ENCODE peak calls at places on chromosomes 6 and 20, in seven cellular contexts. R is SK-N-SH, Q is MM.1S, A is GM23248, Y is OCI-LY7, N is hepatocyte, U is neural progenitor cell. P is an unnamed sample.

GRCh38 chr6:135428078-135428477 is 69.5 kb downstream of the AHI1 start:
- DNase-seq in R (no peak), Q (no peak), A (no peak), Y (no peak), N (no peak), U (no peak), P (no peak)

GRCh38 chr6:152723398-152723797 is 25.7 kb downstream of the MYCT1 start:
- DNase-seq in R (no peak), Q (no peak), A (peak), Y (no peak), N (no peak), U (no peak), P (no peak)

GRCh38 chr20:58233881-58234528 is 5.6 kb upstream of the ANKRD60 start:
- DNase-seq in R (peak), Q (no peak), A (peak), Y (peak), N (no peak), U (peak), P (peak)

GRCh38 chr20:35743693-35744491 is 1.8 kb upstream of the RBM39 start:
- DNase-seq in R (no peak), Q (peak), A (no peak), Y (peak), N (no peak), U (no peak), P (no peak)

GRCh38 chr6:22437665-22438064 is 131.7 kb upstream of the HDGFL1 start:
- DNase-seq in R (no peak), Q (no peak), A (no peak), Y (no peak), N (no peak), U (no peak), P (peak)

GRCh38 chr20:60381643-60382400 is 423.6 kb downstream of the CDH26 start:
- DNase-seq in R (no peak), Q (no peak), A (no peak), Y (no peak), N (no peak), U (no peak), P (peak)

GRCh38 chr6:76742919-76743318 is 670.5 kb upstream of the IMPG1 start:
- DNase-seq in R (no peak), Q (no peak), A (no peak), Y (no peak), N (no peak), U (no peak), P (no peak)

GRCh38 chr6:157689875-157690274 is 133.2 kb upstream of the SNX9 start:
- DNase-seq in R (no peak), Q (no peak), A (no peak), Y (no peak), N (no peak), U (no peak), P (no peak)

DNA sequence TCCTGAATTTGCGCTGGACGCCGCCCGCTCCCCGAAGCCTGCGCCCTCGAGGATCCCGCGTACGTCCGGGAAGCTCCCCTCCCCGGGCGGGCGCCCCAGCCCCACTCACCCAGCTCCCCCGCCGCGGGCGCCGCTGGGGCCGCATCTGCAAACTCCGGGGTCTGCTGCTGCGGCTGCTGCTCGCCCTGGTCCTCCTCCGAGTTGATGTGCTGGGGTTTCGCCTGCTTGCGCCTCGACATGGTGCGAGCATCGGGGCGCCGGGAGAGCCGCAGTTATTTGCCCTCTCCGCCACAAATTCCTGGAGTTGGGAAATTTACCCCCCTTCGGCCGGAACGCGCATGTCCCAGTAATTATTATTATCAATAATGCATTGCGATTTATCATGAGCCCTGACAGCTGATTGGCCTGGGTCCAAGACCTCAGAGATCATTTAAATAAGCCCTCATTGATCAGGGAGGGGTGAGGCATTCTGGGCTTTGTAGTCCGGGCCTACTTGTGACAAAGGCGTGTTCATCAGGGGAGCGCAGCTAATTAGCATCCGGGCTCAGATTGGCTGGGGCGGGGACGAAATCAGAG is at the start of gene SALL4:
- DNase-seq in R (peak), Q (no peak), A (no peak), Y (no peak), N (peak), U (peak), P (no peak)
- TF ChIP-seq EZH2phosphoT487 in R (no peak), Q (no peak), A (no peak), Y (no peak), N (no peak), U (no peak), P (no peak)

GRCh38 chr20:30599990-30600389 is 657.5 kb upstream of the DEFB115 start:
- DNase-seq in R (no peak), Q (no peak), A (no peak), Y (no peak), N (no peak), U (no peak), P (no peak)

GRCh38 chr20:30598460-30599230 is 658.8 kb upstream of the DEFB115 start:
- DNase-seq in R (no peak), Q (no peak), A (no peak), Y (no peak), N (no peak), U (no peak), P (no peak)

GRCh38 chr20:30595698-30596097 is 661.8 kb upstream of the DEFB115 start:
- DNase-seq in R (no peak), Q (no peak), A (no peak), Y (no peak), N (no peak), U (no peak), P (no peak)

GRCh38 chr20:30593572-30593971 is 663.9 kb upstream of the DEFB115 start:
- DNase-seq in R (peak), Q (no peak), A (no peak), Y (no peak), N (no peak), U (no peak), P (no peak)

GRCh38 chr20:30594112-30594511 is 663.4 kb upstream of the DEFB115 start:
- DNase-seq in R (peak), Q (no peak), A (no peak), Y (no peak), N (no peak), U (no peak), P (no peak)
- TF ChIP-seq EZH2phosphoT487 in R (no peak), Q (no peak), A (no peak), Y (no peak), N (no peak), U (no peak), P (no peak)

GRCh38 chr6:49121970-49122369 is 341.1 kb downstream of the MMUT start:
- DNase-seq in R (no peak), Q (no peak), A (no peak), Y (no peak), N (no peak), U (no peak), P (peak)

GRCh38 chr6:49118475-49118874 is 344.6 kb downstream of the MMUT start:
- DNase-seq in R (no peak), Q (no peak), A (no peak), Y (no peak), N (no peak), U (no peak), P (peak)
- TF ChIP-seq EZH2phosphoT487 in R (no peak), Q (no peak), A (no peak), Y (no peak), N (no peak), U (no peak), P (no peak)

GRCh38 chr6:145155873-145156782 is 579.2 kb downstream of the EPM2A start:
- DNase-seq in R (no peak), Q (no peak), A (peak), Y (no peak), N (no peak), U (no peak), P (peak)
- TF ChIP-seq EZH2phosphoT487 in R (no peak), Q (no peak), A (no peak), Y (no peak), N (no peak), U (no peak), P (no peak)

DNA sequence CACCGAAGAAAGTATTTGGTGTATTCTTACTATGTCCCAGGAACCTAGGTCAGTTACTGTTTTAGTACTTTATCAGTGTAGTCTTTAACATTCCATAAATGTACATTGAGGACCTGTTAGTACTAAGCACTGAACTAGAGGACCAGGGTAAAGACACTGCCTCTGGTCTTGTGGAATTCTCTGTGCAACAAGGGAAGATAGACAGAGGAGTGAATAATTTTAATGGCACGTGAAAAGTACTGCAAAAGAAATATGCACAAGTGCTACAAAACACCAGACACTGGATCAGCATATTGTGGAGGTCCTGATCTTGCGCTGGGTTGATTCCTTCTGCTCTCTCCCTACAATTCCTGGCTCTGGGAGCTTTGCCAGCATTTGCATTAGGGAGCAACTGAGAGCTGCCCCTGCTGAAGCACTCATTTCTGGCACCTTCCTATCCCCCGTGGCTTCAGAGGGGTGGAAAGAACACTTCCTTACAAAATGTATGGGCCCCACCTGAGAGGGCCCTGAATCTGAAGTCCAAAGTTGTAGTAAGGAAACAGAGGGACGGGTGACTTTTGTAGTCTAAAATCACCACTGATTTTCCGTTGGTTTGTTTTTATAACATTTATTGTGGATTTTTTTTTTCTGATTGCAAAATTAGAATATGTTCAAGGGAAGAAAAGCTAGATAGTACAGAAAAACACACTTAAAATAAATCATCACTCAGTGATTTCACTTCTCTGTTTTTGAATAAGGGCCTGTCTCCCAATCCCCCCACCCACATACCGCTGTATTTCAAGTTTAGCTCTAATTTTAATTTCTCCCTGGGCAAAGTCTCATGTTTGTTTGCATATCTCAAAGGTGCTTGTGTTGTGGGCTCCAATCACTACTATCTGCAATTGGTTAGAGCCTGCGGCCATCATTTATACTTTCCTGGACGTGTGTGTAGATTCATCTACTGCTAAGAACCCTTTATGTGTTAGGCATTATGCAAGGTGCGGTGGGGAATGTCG is 4.9 kb downstream of the PKIG start:
- DNase-seq in R (no peak), Q (no peak), A (no peak), Y (peak), N (no peak), U (no peak), P (no peak)
- TF ChIP-seq EZH2phosphoT487 in R (no peak), Q (no peak), A (no peak), Y (no peak), N (no peak), U (no peak), P (no peak)

GRCh38 chr6:35311390-35312075 is 13.9 kb downstream of the DEF6 start:
- DNase-seq in R (no peak), Q (no peak), A (no peak), Y (peak), N (no peak), U (no peak), P (no peak)
- TF ChIP-seq EZH2phosphoT487 in R (no peak), Q (no peak), A (no peak), Y (no peak), N (no peak), U (no peak), P (no peak)

GRCh38 chr6:5367510-5367909 is 106.2 kb downstream of the FARS2 start:
- DNase-seq in R (no peak), Q (no peak), A (no peak), Y (no peak), N (no peak), U (no peak), P (no peak)
- TF ChIP-seq EZH2phosphoT487 in R (no peak), Q (no peak), A (no peak), Y (no peak), N (no peak), U (no peak), P (no peak)

P was measured in PC-3.